ENCODE peak calls at places on chromosome 12, in ten cellular contexts. K, B, C, V, P, I, S, F, T and X are unnamed samples.

GRCh38 chr12:21940972-21941521 is at the start of gene ABCC9:
- DNase-seq in K (no peak), B (peak; percentile 51), C (peak; percentile 48), V (peak; percentile 67), P (peak; percentile 86), I (peak; percentile 35), S (peak; percentile 63), F (peak; percentile 33), T (no peak), X (peak; percentile 77)

GRCh38 chr12:131210506-131211278 is 257.0 kb downstream of the ADGRD1 start:
- DNase-seq in K (no peak), B (peak; percentile 22), C (no peak), V (no peak), P (peak; percentile 42), I (no peak), S (peak; percentile 92), F (no peak), T (no peak), X (peak; percentile 3)

GRCh38 chr12:22759769-22760674 is 135.1 kb downstream of the ETNK1 start:
- DNase-seq in K (no peak), B (no peak), C (peak; percentile 68), V (no peak), P (no peak), I (peak; percentile 3), S (peak; percentile 90), F (no peak), T (no peak), X (no peak)

GRCh38 chr12:84508943-84509342 is 403.7 kb downstream of the SLC6A15 start:
- DNase-seq in K (no peak), B (no peak), C (peak; percentile 83), V (no peak), P (no peak), I (peak; percentile 33), S (no peak), F (no peak), T (no peak), X (no peak)

GRCh38 chr12:56011509-56012090 is 9.2 kb upstream of the IKZF4 start:
- DNase-seq in K (no peak), B (no peak), C (no peak), V (no peak), P (no peak), I (no peak), S (no peak), F (no peak), T (no peak), X (no peak)

GRCh38 chr12:19869413-19869812 is 430.1 kb downstream of the AEBP2 start:
- DNase-seq in K (no peak), B (no peak), C (no peak), V (no peak), P (peak; percentile 79), I (no peak), S (no peak), F (no peak), T (no peak), X (no peak)

GRCh38 chr12:116204169-116204568 is 73.3 kb downstream of the MED13L start:
- DNase-seq in K (no peak), B (no peak), C (no peak), V (no peak), P (no peak), I (peak; percentile 31), S (no peak), F (no peak), T (no peak), X (no peak)

GRCh38 chr12:59118356-59118755 is 198.1 kb upstream of the LRIG3 start:
- DNase-seq in K (no peak), B (no peak), C (no peak), V (no peak), P (no peak), I (no peak), S (no peak), F (no peak), T (no peak), X (no peak)

GRCh38 chr12:6020930-6021329 is 75.9 kb upstream of the ANO2 start:
- DNase-seq in K (no peak), B (no peak), C (no peak), V (no peak), P (no peak), I (no peak), S (no peak), F (no peak), T (no peak), X (peak; percentile 65)

GRCh38 chr12:13183621-13184020 is 12.9 kb upstream of the EMP1 start:
- DNase-seq in K (no peak), B (no peak), C (no peak), V (no peak), P (no peak), I (no peak), S (no peak), F (peak; percentile 46), T (no peak), X (no peak)

GRCh38 chr12:69405466-69405865 is 45.9 kb downstream of the YEATS4 start:
- DNase-seq in K (peak; percentile 28), B (no peak), C (peak; percentile 87), V (no peak), P (peak; percentile 75), I (peak; percentile 95), S (no peak), F (peak; percentile 98), T (no peak), X (peak; percentile 66)

GRCh38 chr12:26239508-26240328 is 44.3 kb downstream of the SSPN start:
- DNase-seq in K (no peak), B (no peak), C (peak; percentile 57), V (peak; percentile 60), P (peak; percentile 92), I (peak; percentile 99), S (no peak), F (peak; percentile 79), T (no peak), X (no peak)

GRCh38 chr12:103802586-103802886 is 38.5 kb downstream of the NT5DC3 start:
- DNase-seq in K (no peak), B (no peak), C (no peak), V (no peak), P (no peak), I (no peak), S (no peak), F (no peak), T (no peak), X (no peak)
- H3K4me1 ChIP-seq in K (peaks cover 6% of the 10 kb centered on the region), B (peaks cover 48% of the 10 kb centered on the region), C (peaks cover 23% of the 10 kb centered on the region), V (peaks cover 11% of the 10 kb centered on the region), P (peaks cover 4% of the 10 kb centered on the region), I (peaks cover 10% of the 10 kb centered on the region), S (no peaks in the 10 kb centered on the region), F (peaks cover 28% of the 10 kb centered on the region), T (peaks cover 16% of the 10 kb centered on the region), X (peaks cover 19% of the 10 kb centered on the region)

GRCh38 chr12:45878630-45879255 is 111.6 kb downstream of the SCAF11 start:
- DNase-seq in K (no peak), B (no peak), C (no peak), V (no peak), P (no peak), I (peak; percentile 11), S (no peak), F (peak; percentile 24), T (peak; percentile 63), X (no peak)
- H3K36me3 ChIP-seq in K (peaks cover 12% of the 10 kb centered on the region), B (peaks cover 28% of the 10 kb centered on the region), C (no peaks in the 10 kb centered on the region), V (peaks cover 68% of the 10 kb centered on the region), P (peaks cover 6% of the 10 kb centered on the region), I (peaks cover 11% of the 10 kb centered on the region), S (no peaks in the 10 kb centered on the region), F (peaks cover 13% of the 10 kb centered on the region), T (peaks cover 2% of the 10 kb centered on the region), X (peaks cover 3% of the 10 kb centered on the region)

GRCh38 chr12:70598467-70599194 is 38.6 kb downstream of the PTPRB start:
- DNase-seq in K (no peak), B (no peak), C (no peak), V (no peak), P (no peak), I (peak; percentile 59), S (no peak), F (no peak), T (no peak), X (no peak)
- H3K27me3 ChIP-seq in K (no peaks in the 10 kb centered on the region), B (peaks cover 5% of the 10 kb centered on the region), C (no peaks in the 10 kb centered on the region), V (no peaks in the 10 kb centered on the region), P (no peaks in the 10 kb centered on the region), I (no peaks in the 10 kb centered on the region), S (no peaks in the 10 kb centered on the region), F (no peaks in the 10 kb centered on the region), T (no peaks in the 10 kb centered on the region), X (no peaks in the 10 kb centered on the region)

DNA sequence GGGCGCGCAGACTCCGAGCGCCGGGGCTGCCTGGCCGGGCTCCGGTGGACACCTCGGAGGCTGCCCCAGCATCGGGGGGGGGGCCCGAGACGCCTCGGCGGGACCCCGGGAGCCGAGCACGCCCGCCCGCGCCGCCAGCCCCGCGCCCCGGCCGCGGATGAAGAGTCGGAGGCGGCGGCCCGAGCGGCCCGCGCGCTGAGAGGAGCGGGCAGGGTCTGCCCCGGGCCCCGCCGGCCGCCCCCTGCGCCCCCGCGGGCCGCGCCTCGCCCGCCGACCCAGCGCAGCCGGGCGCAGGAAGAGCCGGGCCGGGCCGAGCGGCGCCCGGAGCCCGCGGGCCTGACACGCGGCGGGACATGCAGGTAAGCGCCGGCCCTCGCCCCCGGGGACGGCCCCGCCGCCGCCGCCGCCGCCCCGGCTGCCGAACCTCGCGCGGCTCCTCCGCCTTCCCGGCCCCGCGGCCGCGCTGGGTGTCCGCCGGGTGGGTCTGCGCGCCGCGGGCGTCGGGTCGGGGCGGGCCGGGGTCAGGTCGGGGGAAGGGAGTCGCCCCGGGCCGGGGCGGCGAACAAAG is 63.7 kb downstream of the FBXL14 start:
- DNase-seq in K (no peak), B (no peak), C (no peak), V (no peak), P (no peak), I (no peak), S (no peak), F (no peak), T (no peak), X (peak; percentile 37)
- H3K4me1 ChIP-seq in K (no peaks in the 10 kb centered on the region), B (peaks cover 15% of the 10 kb centered on the region), C (peaks cover 21% of the 10 kb centered on the region), V (peaks cover 4% of the 10 kb centered on the region), P (no peaks in the 10 kb centered on the region), I (peaks cover 61% of the 10 kb centered on the region), S (no peaks in the 10 kb centered on the region), F (peaks cover 39% of the 10 kb centered on the region), T (peaks cover 14% of the 10 kb centered on the region), X (peaks cover 4% of the 10 kb centered on the region)